ENCODE peak calls at places on chromosome 15, in four cellular contexts. One of them, this sample, is unnamed.

GRCh38 chr15:69463182-69463756 is 10.7 kb downstream of the RPLP1 start:
- DNase-seq in astrocyte of the spinal cord: peak; percentile 18
- DNase-seq in GM12865: no peak
- DNase-seq in CD4-positive, alpha-beta T cell: no peak
- DNase-seq in this sample: no peak

GRCh38 chr15:63430766-63431451 is 49.3 kb upstream of the CA12 start:
- DNase-seq in astrocyte of the spinal cord: no peak
- DNase-seq in GM12865: no peak
- DNase-seq in CD4-positive, alpha-beta T cell: no peak
- DNase-seq in this sample: no peak

GRCh38 chr15:78083687-78084358 is 6.3 kb upstream of the TBC1D2B start:
- DNase-seq in astrocyte of the spinal cord: no peak
- DNase-seq in GM12865: peak; percentile 57
- DNase-seq in CD4-positive, alpha-beta T cell: no peak
- DNase-seq in this sample: no peak

GRCh38 chr15:82964890-82965289 is 12.4 kb upstream of the HOMER2 start:
- DNase-seq in astrocyte of the spinal cord: no peak
- DNase-seq in GM12865: no peak
- DNase-seq in CD4-positive, alpha-beta T cell: no peak
- DNase-seq in this sample: no peak

GRCh38 chr15:71386448-71387236 is 271.4 kb downstream of the THSD4 start:
- DNase-seq in astrocyte of the spinal cord: peak; percentile 38
- DNase-seq in GM12865: peak; percentile 47
- DNase-seq in CD4-positive, alpha-beta T cell: no peak
- DNase-seq in this sample: no peak

GRCh38 chr15:78034495-78035191 is 42.9 kb downstream of the TBC1D2B start:
- DNase-seq in astrocyte of the spinal cord: no peak
- DNase-seq in GM12865: peak; percentile 87
- DNase-seq in CD4-positive, alpha-beta T cell: peak; percentile 85
- DNase-seq in this sample: no peak

GRCh38 chr15:59218710-59219109 is 12.1 kb downstream of the LDHAL6B start:
- DNase-seq in astrocyte of the spinal cord: no peak
- DNase-seq in GM12865: no peak
- DNase-seq in CD4-positive, alpha-beta T cell: no peak
- DNase-seq in this sample: no peak

GRCh38 chr15:73940061-73940981 is 14.1 kb downstream of the LOXL1 start:
- DNase-seq in astrocyte of the spinal cord: no peak
- DNase-seq in GM12865: no peak
- DNase-seq in CD4-positive, alpha-beta T cell: no peak
- DNase-seq in this sample: no peak

GRCh38 chr15:44157679-44158078 is 37.4 kb downstream of the FRMD5 start:
- DNase-seq in astrocyte of the spinal cord: peak; percentile 96
- DNase-seq in GM12865: no peak
- DNase-seq in CD4-positive, alpha-beta T cell: no peak
- DNase-seq in this sample: no peak

GRCh38 chr15:77002436-77002835 is 7.5 kb downstream of the PSTPIP1 start:
- DNase-seq in astrocyte of the spinal cord: no peak
- DNase-seq in GM12865: peak; percentile 49
- DNase-seq in CD4-positive, alpha-beta T cell: no peak
- DNase-seq in this sample: no peak

GRCh38 chr15:61441901-61442300 is 212.8 kb upstream of the RORA start:
- DNase-seq in astrocyte of the spinal cord: no peak
- DNase-seq in GM12865: no peak
- DNase-seq in CD4-positive, alpha-beta T cell: no peak
- DNase-seq in this sample: no peak

GRCh38 chr15:62338497-62338896 is 173.4 kb upstream of the C2CD4B start:
- DNase-seq in astrocyte of the spinal cord: no peak
- DNase-seq in GM12865: no peak
- DNase-seq in CD4-positive, alpha-beta T cell: no peak
- DNase-seq in this sample: no peak

GRCh38 chr15:67680645-67681044 is 138.1 kb downstream of the MAP2K5 start:
- DNase-seq in astrocyte of the spinal cord: no peak
- DNase-seq in GM12865: no peak
- DNase-seq in CD4-positive, alpha-beta T cell: no peak
- DNase-seq in this sample: no peak

GRCh38 chr15:69328739-69329138 is 30.0 kb downstream of the PAQR5 start:
- DNase-seq in astrocyte of the spinal cord: no peak
- DNase-seq in GM12865: no peak
- DNase-seq in CD4-positive, alpha-beta T cell: no peak
- DNase-seq in this sample: no peak

GRCh38 chr15:67198157-67198754 is 56.2 kb downstream of the AAGAB start:
- DNase-seq in astrocyte of the spinal cord: no peak
- DNase-seq in GM12865: peak; percentile 29
- DNase-seq in CD4-positive, alpha-beta T cell: no peak
- DNase-seq in this sample: no peak

GRCh38 chr15:79352206-79352605 is 41.3 kb downstream of the TMED3 start:
- DNase-seq in astrocyte of the spinal cord: no peak
- DNase-seq in GM12865: no peak
- DNase-seq in CD4-positive, alpha-beta T cell: no peak
- DNase-seq in this sample: no peak

GRCh38 chr15:65638681-65639089 is 16.9 kb downstream of the SLC24A1 start:
- DNase-seq in astrocyte of the spinal cord: peak; percentile 78
- DNase-seq in GM12865: peak; percentile 78
- DNase-seq in CD4-positive, alpha-beta T cell: peak; percentile 16
- DNase-seq in this sample: no peak

GRCh38 chr15:58467121-58467721 is 35.4 kb downstream of the LIPC start:
- DNase-seq in astrocyte of the spinal cord: peak; percentile 65
- DNase-seq in GM12865: no peak
- DNase-seq in CD4-positive, alpha-beta T cell: no peak
- DNase-seq in this sample: no peak

GRCh38 chr15:36579792-36580431 is 486 bp downstream of the CDIN1 start:
- DNase-seq in astrocyte of the spinal cord: no peak
- DNase-seq in GM12865: peak; percentile 52
- DNase-seq in CD4-positive, alpha-beta T cell: peak; percentile 14
- DNase-seq in this sample: no peak

GRCh38 chr15:81256916-81257315 is 60.2 kb downstream of the IL16 start:
- DNase-seq in astrocyte of the spinal cord: peak; percentile 55
- DNase-seq in GM12865: no peak
- DNase-seq in CD4-positive, alpha-beta T cell: no peak
- DNase-seq in this sample: no peak

DNA sequence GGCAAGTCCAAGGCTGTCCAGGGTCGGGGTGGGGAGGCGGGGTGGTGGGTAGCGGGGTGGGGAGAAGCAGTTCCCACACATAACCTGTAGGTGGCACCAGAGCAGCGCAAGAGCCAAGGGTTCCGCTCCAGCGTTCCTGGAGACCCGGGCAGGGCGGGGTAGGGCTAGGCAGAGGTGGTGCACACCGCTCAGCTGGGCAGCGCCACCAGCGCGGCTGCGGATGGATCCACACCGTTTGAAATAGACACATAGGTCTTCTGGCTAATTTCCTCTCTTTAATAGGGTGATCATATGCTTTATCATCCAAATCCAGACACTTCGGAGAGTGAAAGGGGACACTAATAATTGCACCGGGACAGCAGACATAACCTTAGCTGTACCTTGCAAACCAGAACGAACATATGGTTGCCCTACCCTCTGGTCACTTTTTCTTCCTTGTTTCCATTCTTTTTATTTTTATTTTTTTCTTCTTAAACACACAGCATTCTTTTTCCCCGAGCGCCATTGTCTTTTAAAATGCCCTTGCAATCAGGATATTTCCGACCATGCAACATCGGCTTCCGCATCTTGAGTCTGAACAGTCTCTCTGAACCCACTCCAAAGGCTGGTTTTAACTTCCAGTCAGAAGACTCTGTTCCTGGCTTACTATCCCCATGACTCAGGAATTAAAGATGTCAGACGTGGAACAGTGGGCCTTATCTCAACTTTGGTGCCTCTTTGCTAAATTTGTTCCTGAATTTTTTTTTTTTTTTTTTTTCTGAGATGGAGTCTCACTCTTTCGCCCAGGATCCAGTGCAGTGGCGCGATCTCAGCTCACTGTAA is 12.5 kb upstream of the ZSCAN2 start:
- DNase-seq in astrocyte of the spinal cord: peak; percentile 58
- DNase-seq in GM12865: peak; percentile 89
- DNase-seq in CD4-positive, alpha-beta T cell: peak; percentile 74
- DNase-seq in this sample: peak; percentile 61
- TF ChIP-seq CTCF in astrocyte of the spinal cord: peak; percentile 73
- TF ChIP-seq CTCF in GM12865: peak; percentile 82
- TF ChIP-seq CTCF in CD4-positive, alpha-beta T cell: peak; percentile 85
- TF ChIP-seq CTCF in this sample: no peak

GRCh38 chr15:26868029-26868685 is 1.3 kb downstream of the GABRA5 start:
- DNase-seq in astrocyte of the spinal cord: no peak
- DNase-seq in GM12865: no peak
- DNase-seq in CD4-positive, alpha-beta T cell: no peak
- DNase-seq in this sample: no peak

GRCh38 chr15:26864664-26865191 is 2.1 kb upstream of the GABRA5 start:
- DNase-seq in astrocyte of the spinal cord: peak; percentile 59
- DNase-seq in GM12865: no peak
- DNase-seq in CD4-positive, alpha-beta T cell: no peak
- DNase-seq in this sample: no peak

GRCh38 chr15:26867199-26868007 is 541 bp downstream of the GABRA5 start:
- DNase-seq in astrocyte of the spinal cord: peak; percentile 1
- DNase-seq in GM12865: no peak
- DNase-seq in CD4-positive, alpha-beta T cell: no peak
- DNase-seq in this sample: no peak

GRCh38 chr15:26869628-26870027 is 2.8 kb downstream of the GABRA5 start:
- DNase-seq in astrocyte of the spinal cord: no peak
- DNase-seq in GM12865: no peak
- DNase-seq in CD4-positive, alpha-beta T cell: no peak
- DNase-seq in this sample: no peak

DNA sequence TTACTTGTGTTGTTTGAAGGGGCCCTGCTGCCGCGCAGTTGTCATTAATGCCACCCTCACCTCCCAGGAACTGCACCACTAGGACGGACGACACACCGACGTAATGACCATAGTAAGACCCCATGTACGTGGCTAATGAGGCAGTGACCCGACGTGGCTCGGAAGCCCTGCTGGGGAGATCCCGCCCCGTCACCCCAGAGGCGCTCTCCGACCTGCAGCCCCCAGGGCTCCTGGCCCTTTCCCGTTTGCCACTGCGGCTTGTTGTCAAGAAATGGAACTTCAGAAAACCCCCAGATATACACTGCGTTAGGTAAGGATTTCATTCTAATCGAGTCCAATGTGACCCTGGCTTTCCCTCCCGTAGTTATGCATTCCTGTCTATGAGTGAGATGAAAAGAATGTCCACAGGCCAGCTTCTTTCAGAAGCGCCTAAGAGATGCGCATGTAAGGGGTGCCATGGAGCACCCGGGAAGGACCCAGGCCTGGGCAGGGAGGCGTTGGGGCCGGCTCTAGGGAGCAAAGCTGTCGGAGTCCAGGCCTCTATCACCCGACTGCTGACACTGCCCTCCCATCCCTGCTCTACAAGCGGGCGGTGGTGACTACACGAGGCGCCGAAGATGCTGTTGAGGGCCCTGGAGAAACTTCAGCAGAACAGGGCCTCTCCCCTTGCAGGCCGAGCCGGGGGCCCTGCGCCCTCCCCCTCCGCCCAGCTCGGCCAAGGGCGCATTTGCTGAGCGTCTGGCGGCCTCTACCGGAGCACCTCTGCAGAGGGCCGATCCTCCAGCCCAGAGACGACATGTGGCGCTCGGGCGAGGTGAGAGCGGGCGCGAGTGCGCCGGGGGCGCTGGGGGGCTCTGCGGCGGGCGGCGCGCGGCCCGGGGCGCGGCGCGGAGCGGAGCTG is at the start of gene GABRA5:
- DNase-seq in astrocyte of the spinal cord: peak; percentile 28
- DNase-seq in GM12865: no peak
- DNase-seq in CD4-positive, alpha-beta T cell: no peak
- DNase-seq in this sample: no peak
- TF ChIP-seq CTCF in astrocyte of the spinal cord: peak; percentile 25
- TF ChIP-seq CTCF in GM12865: no peak
- TF ChIP-seq CTCF in CD4-positive, alpha-beta T cell: no peak
- TF ChIP-seq CTCF in this sample: no peak

GRCh38 chr15:96887730-96888129 is 557.2 kb downstream of the NR2F2 start:
- DNase-seq in astrocyte of the spinal cord: no peak
- DNase-seq in GM12865: no peak
- DNase-seq in CD4-positive, alpha-beta T cell: no peak
- DNase-seq in this sample: no peak

GRCh38 chr15:96893159-96893906 is 562.8 kb downstream of the NR2F2 start:
- DNase-seq in astrocyte of the spinal cord: peak; percentile 6
- DNase-seq in GM12865: peak; percentile 6
- DNase-seq in CD4-positive, alpha-beta T cell: no peak
- DNase-seq in this sample: no peak

GRCh38 chr15:96889734-96890480 is 559.4 kb downstream of the NR2F2 start:
- DNase-seq in astrocyte of the spinal cord: peak; percentile 13
- DNase-seq in GM12865: no peak
- DNase-seq in CD4-positive, alpha-beta T cell: no peak
- DNase-seq in this sample: no peak

GRCh38 chr15:96894669-96895068 is 564.2 kb downstream of the NR2F2 start:
- DNase-seq in astrocyte of the spinal cord: no peak
- DNase-seq in GM12865: no peak
- DNase-seq in CD4-positive, alpha-beta T cell: no peak
- DNase-seq in this sample: no peak

GRCh38 chr15:96888764-96889163 is 558.3 kb downstream of the NR2F2 start:
- DNase-seq in astrocyte of the spinal cord: no peak
- DNase-seq in GM12865: no peak
- DNase-seq in CD4-positive, alpha-beta T cell: no peak
- DNase-seq in this sample: no peak
- TF ChIP-seq CTCF in astrocyte of the spinal cord: no peak
- TF ChIP-seq CTCF in GM12865: no peak
- TF ChIP-seq CTCF in CD4-positive, alpha-beta T cell: no peak
- TF ChIP-seq CTCF in this sample: no peak

GRCh38 chr15:49621327-49622210 is 721 bp downstream of the DTWD1 start:
- DNase-seq in astrocyte of the spinal cord: peak; percentile 42
- DNase-seq in GM12865: peak; percentile 28
- DNase-seq in CD4-positive, alpha-beta T cell: no peak
- DNase-seq in this sample: no peak
- TF ChIP-seq CTCF in astrocyte of the spinal cord: no peak
- TF ChIP-seq CTCF in GM12865: no peak
- TF ChIP-seq CTCF in CD4-positive, alpha-beta T cell: no peak
- TF ChIP-seq CTCF in this sample: no peak

GRCh38 chr15:89129123-89129815 is 41.0 kb downstream of the ABHD2 start:
- DNase-seq in astrocyte of the spinal cord: no peak
- DNase-seq in GM12865: peak; percentile 62
- DNase-seq in CD4-positive, alpha-beta T cell: peak; percentile 47
- DNase-seq in this sample: no peak

GRCh38 chr15:89125038-89125826 is 37.0 kb downstream of the ABHD2 start:
- DNase-seq in astrocyte of the spinal cord: no peak
- DNase-seq in GM12865: no peak
- DNase-seq in CD4-positive, alpha-beta T cell: no peak
- DNase-seq in this sample: no peak

GRCh38 chr15:89128320-89129122 is 40.3 kb downstream of the ABHD2 start:
- DNase-seq in astrocyte of the spinal cord: no peak
- DNase-seq in GM12865: no peak
- DNase-seq in CD4-positive, alpha-beta T cell: no peak
- DNase-seq in this sample: no peak

GRCh38 chr15:89129816-89130134 is 41.5 kb downstream of the ABHD2 start:
- DNase-seq in astrocyte of the spinal cord: no peak
- DNase-seq in GM12865: no peak
- DNase-seq in CD4-positive, alpha-beta T cell: no peak
- DNase-seq in this sample: no peak

DNA sequence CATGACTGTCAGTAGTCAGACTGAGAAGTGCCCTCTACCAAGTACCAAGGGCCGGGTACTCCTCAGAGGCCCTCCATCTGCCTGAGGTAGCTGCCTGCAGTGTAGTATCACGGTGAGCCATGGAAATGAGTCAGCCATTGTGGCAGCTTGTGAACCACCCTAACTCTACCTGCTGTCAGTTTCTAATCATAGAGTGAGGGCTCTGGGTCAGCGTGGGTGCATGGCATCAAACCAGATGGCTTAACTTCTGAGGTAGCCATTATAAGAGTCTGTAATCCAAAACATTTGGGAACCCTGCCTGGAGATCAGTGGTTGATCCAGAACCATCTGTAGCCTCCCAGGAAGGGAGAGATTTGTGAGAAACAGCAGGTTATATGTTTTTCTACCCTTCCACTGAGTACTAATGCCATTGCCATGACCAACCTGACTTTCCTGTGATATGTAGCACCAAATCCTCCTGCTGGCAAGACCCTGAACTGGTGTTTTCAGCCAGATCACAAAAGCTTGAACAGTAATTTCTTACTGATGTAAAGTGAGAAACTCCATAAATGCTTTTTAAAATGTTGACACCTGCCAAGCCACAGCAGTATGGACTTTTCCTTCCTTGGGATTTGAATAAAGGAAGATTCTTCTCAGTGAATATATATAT is 38.9 kb downstream of the ABHD2 start:
- DNase-seq in astrocyte of the spinal cord: no peak
- DNase-seq in GM12865: peak; percentile 8
- DNase-seq in CD4-positive, alpha-beta T cell: no peak
- DNase-seq in this sample: no peak
- TF ChIP-seq CTCF in astrocyte of the spinal cord: no peak
- TF ChIP-seq CTCF in GM12865: no peak
- TF ChIP-seq CTCF in CD4-positive, alpha-beta T cell: no peak
- TF ChIP-seq CTCF in this sample: no peak

This sample was measured in omental fat pad.